ENCODE peak calls at places on chromosomes 3 and 15, in nine cellular contexts. Q, F, O, A, V, J, K, E and N are unnamed samples.

GRCh38 chr15:29570121-29570930 is 251.9 kb downstream of the TJP1 start:
- DNase-seq in J (no peak), O (no peak), Q (no peak), E (no peak), A (no peak), V (no peak), F (no peak), K (no peak), N (no peak)

GRCh38 chr15:75200765-75201608 is 695 bp upstream of the C15orf39 start:
- DNase-seq in K (peak), Q (no peak), O (peak), F (no peak), E (no peak), A (peak), V (no peak), J (peak), N (no peak)

GRCh38 chr3:181711325-181712135 is at the start of gene SOX2:
- DNase-seq in E (no peak), V (peak), O (peak), A (peak), K (no peak), J (no peak), F (no peak), Q (no peak), N (peak)

GRCh38 chr15:27587810-27588209 is 511.3 kb downstream of the OCA2 start:
- DNase-seq in V (no peak), E (no peak), Q (no peak), K (no peak), J (no peak), F (no peak), A (no peak), O (no peak), N (no peak)

GRCh38 chr3:11145888-11146287 is 8.4 kb upstream of the HRH1 start:
- DNase-seq in J (no peak), O (no peak), F (no peak), Q (no peak), A (no peak), E (no peak), K (no peak), V (no peak), N (no peak)

GRCh38 chr15:91711384-91712082 is 142.0 kb upstream of the SLCO3A1 start:
- DNase-seq in V (no peak), A (no peak), E (no peak), J (no peak), Q (no peak), K (no peak), O (no peak), F (no peak), N (no peak)

GRCh38 chr15:66598095-66598815 is 32.5 kb upstream of the LCTL start:
- DNase-seq in Q (no peak), A (no peak), O (no peak), J (no peak), K (no peak), E (no peak), F (no peak), V (no peak), N (no peak)

GRCh38 chr15:88701561-88702095 is 62.8 kb downstream of the ISG20 start:
- DNase-seq in A (peak), V (no peak), F (no peak), K (no peak), Q (no peak), E (no peak), J (no peak), O (peak), N (no peak)

GRCh38 chr3:139935866-139936817 is 1.2 kb downstream of the CLSTN2 start:
- DNase-seq in E (peak), Q (no peak), F (no peak), V (peak), O (no peak), A (no peak), J (peak), K (peak), N (no peak)

GRCh38 chr15:51051776-51052175 is 42.9 kb downstream of the TNFAIP8L3 start:
- DNase-seq in Q (no peak), O (no peak), A (no peak), F (no peak), K (no peak), E (peak), J (no peak), V (no peak), N (no peak)

GRCh38 chr3:59127071-59127470 is 77.2 kb upstream of the CFAP20DC start:
- DNase-seq in E (no peak), K (no peak), Q (no peak), A (no peak), F (no peak), O (no peak), V (no peak), J (no peak), N (no peak)

GRCh38 chr15:42919308-42919707 is 1.3 kb downstream of the TTBK2 start:
- DNase-seq in A (peak), O (no peak), J (no peak), V (no peak), F (no peak), E (no peak), Q (no peak), K (no peak), N (no peak)

GRCh38 chr3:100001083-100001482 is 113.2 kb downstream of the FILIP1L start:
- DNase-seq in V (no peak), O (no peak), Q (no peak), K (no peak), E (no peak), A (no peak), J (no peak), F (no peak), N (no peak)

GRCh38 chr3:65371053-65371452 is 667.7 kb downstream of the MAGI1 start:
- DNase-seq in J (no peak), Q (no peak), V (no peak), A (no peak), F (no peak), E (no peak), K (no peak), O (no peak), N (no peak)

GRCh38 chr3:22960326-22960984 is 242.7 kb upstream of the UBE2E2 start:
- DNase-seq in Q (no peak), J (peak), O (no peak), F (no peak), E (no peak), K (no peak), A (peak), V (peak), N (no peak)

GRCh38 chr15:63075072-63075995 is 32.8 kb downstream of the TPM1 start:
- DNase-seq in A (no peak), V (no peak), J (peak), K (no peak), Q (no peak), O (no peak), E (no peak), F (no peak), N (no peak)

GRCh38 chr15:48381861-48382260 is 50.6 kb downstream of the DUT start:
- DNase-seq in V (no peak), K (no peak), F (no peak), A (no peak), E (no peak), Q (no peak), J (no peak), O (no peak), N (no peak)

GRCh38 chr15:68028137-68028771 is 25.9 kb upstream of the PIAS1 start:
- DNase-seq in K (no peak), V (no peak), A (no peak), J (no peak), F (no peak), O (no peak), E (no peak), Q (no peak), N (no peak)

GRCh38 chr15:96947296-96947695 is 616.8 kb downstream of the NR2F2 start:
- DNase-seq in K (no peak), A (no peak), V (no peak), E (no peak), J (no peak), Q (no peak), O (no peak), F (no peak), N (no peak)

GRCh38 chr3:169764164-169764452 is 752 bp downstream of the TERC start:
- DNase-seq in J (no peak), Q (no peak), E (no peak), A (no peak), K (no peak), O (no peak), F (no peak), V (no peak), N (no peak)

GRCh38 chr15:63491116-63491817 is 13.1 kb upstream of the USP3 start:
- DNase-seq in V (no peak), A (no peak), O (no peak), K (no peak), E (no peak), F (no peak), J (no peak), Q (no peak), N (no peak)

GRCh38 chr3:64971584-64971983 is 283.8 kb upstream of the ADAMTS9 start:
- DNase-seq in O (no peak), E (no peak), F (no peak), V (no peak), J (no peak), A (no peak), K (no peak), Q (no peak), N (no peak)

GRCh38 chr3:186742618-186743335 is 25.6 kb downstream of the KNG1 start:
- DNase-seq in V (no peak), F (no peak), E (no peak), K (no peak), O (no peak), J (no peak), Q (no peak), A (no peak), N (no peak)

GRCh38 chr3:129688310-129688895 is 81.9 kb upstream of the PLXND1 start:
- DNase-seq in O (no peak), Q (no peak), A (no peak), F (no peak), J (peak), E (peak), K (peak), V (peak), N (peak)

GRCh38 chr3:16824085-16824696 is 60.6 kb upstream of the PLCL2 start:
- DNase-seq in E (no peak), A (peak), K (no peak), F (peak), Q (no peak), J (no peak), O (no peak), V (no peak), N (no peak)

GRCh38 chr3:62378329-62378789 is 5.0 kb upstream of the FEZF2 start:
- DNase-seq in Q (no peak), F (no peak), J (no peak), E (no peak), K (no peak), A (no peak), V (no peak), O (no peak), N (no peak)

GRCh38 chr15:35038655-35039534 is 46.2 kb downstream of the NANOGP8 start:
- DNase-seq in A (no peak), O (no peak), V (no peak), F (no peak), E (no peak), K (no peak), Q (no peak), J (no peak), N (no peak)

GRCh38 chr15:80180986-80181385 is 28.2 kb downstream of the FAH start:
- DNase-seq in V (no peak), K (no peak), A (no peak), F (no peak), O (no peak), E (no peak), J (no peak), Q (no peak), N (no peak)

GRCh38 chr3:36595531-36595930 is 168.8 kb downstream of the DCLK3 start:
- DNase-seq in E (no peak), K (no peak), A (no peak), Q (no peak), J (no peak), O (no peak), F (no peak), V (no peak), N (no peak)

GRCh38 chr3:37132334-37132733 is 42.0 kb downstream of the LRRFIP2 start:
- DNase-seq in Q (no peak), V (no peak), O (no peak), A (no peak), K (no peak), E (no peak), J (no peak), F (no peak), N (no peak)

GRCh38 chr3:148789156-148789555 is 38.5 kb upstream of the CPB1 start:
- DNase-seq in O (no peak), J (no peak), F (no peak), A (no peak), V (no peak), Q (no peak), E (no peak), K (no peak), N (no peak)

GRCh38 chr3:38016847-38017444 is 12.5 kb downstream of the PLCD1 start:
- DNase-seq in A (no peak), O (no peak), J (no peak), Q (no peak), F (no peak), E (no peak), V (no peak), K (no peak), N (no peak)

GRCh38 chr3:64571982-64572381 is 115.8 kb downstream of the ADAMTS9 start:
- DNase-seq in V (no peak), F (no peak), Q (no peak), K (no peak), A (no peak), O (no peak), E (no peak), J (no peak), N (no peak)

DNA sequence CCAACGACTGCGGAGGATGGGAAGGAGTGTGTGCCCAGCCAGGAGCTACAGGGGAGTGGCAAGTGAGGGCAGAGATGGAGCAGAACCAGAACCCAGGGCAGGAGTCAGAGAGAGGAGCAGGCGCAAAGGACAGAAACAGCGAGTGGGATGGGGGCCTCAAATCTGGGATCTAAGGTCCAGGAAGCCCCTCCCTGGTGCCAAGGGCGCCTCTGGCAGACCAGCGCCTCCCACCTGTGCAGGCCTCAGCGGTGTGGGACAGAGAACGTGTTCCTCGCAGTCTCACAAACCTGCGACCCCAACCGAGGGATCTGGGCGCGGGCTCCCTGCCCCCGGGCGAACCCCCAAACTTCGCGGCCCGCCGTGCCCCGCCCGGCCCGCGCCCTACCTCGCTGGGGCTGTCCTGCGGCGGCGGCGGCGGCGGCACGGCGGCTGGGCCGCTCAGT is 292 bp downstream of the PCBP4 start:
- DNase-seq in F (no peak), V (no peak), A (no peak), J (no peak), E (no peak), O (no peak), K (no peak), Q (no peak), N (no peak)
- H3K27ac ChIP-seq in F (peak), V (peak), A (no peak), J (peak), E (peak), O (peak), K (peak), Q (peak), N (peak)

GRCh38 chr3:5021571-5022092 is 42.4 kb downstream of the BHLHE40 start:
- DNase-seq in O (no peak), V (no peak), A (no peak), Q (no peak), F (no peak), J (no peak), E (no peak), K (no peak), N (no peak)
- H3K27ac ChIP-seq in O (no peak), V (no peak), A (no peak), Q (peak), F (no peak), J (no peak), E (peak), K (no peak), N (no peak)

DNA sequence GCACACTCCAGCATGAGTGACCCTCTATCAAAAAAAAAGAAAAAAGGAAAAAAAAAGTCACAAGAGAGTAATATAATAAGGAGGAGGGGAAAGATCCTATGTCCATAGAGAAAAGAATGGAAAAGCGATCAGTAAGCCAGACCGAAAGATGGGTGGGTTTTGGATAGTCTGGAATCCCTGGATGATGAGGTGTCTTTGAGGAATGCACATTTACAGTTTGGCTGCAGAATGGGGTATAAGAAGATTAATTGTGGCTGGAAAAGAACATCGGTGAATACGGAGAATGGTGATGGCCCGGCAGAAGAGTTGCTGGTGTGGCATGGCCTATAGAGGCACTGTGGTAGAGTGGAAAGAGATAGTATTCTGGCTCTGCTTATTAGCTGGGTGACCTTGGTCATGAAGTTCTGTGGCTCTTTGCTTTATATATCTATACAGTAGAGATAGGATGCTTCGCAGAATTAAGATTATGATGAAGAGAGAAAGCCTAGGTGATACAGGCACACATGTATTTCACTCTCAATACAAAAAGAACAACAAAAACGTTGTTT is 187.9 kb downstream of the AKAP13 start:
- DNase-seq in E (no peak), Q (no peak), A (no peak), F (no peak), K (no peak), J (no peak), O (no peak), V (no peak), N (no peak)
- H3K27ac ChIP-seq in E (no peak), Q (no peak), A (no peak), F (no peak), K (no peak), J (no peak), O (no peak), V (no peak), N (no peak)

GRCh38 chr3:141454055-141454454 is 32.8 kb upstream of the RASA2 start:
- DNase-seq in K (no peak), A (no peak), O (no peak), E (no peak), Q (no peak), J (no peak), F (no peak), V (no peak), N (no peak)
- H3K27ac ChIP-seq in K (no peak), A (no peak), O (no peak), E (no peak), Q (no peak), J (no peak), F (no peak), V (no peak), N (no peak)

GRCh38 chr3:126528800-126529541 is 5.0 kb downstream of the CHST13 start:
- DNase-seq in Q (no peak), O (no peak), V (no peak), K (no peak), A (no peak), E (peak), J (no peak), F (no peak), N (no peak)
- H3K27ac ChIP-seq in Q (no peak), O (no peak), V (no peak), K (no peak), A (no peak), E (no peak), J (no peak), F (no peak), N (no peak)

DNA sequence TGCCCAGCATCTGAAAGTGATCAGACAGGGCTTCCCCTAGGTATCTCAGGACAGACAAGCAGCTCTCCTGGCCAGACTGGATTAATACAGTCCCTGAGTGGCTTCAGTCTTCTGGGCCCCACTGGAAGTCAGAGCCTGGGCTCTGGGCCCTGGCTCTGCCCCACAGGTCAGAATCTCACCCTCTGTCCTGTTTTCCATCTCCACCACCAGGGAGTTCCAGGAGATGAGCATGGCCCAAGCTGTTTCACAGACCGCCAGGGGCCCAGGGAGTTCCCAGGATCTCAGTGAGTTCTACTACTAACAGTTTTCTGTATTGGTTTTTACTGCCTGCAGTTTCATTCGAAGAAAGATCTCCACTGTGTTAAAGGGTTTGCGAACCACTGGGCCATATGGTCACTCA is 131.5 kb downstream of the MEX3B start:
- DNase-seq in V (no peak), A (no peak), F (no peak), O (no peak), E (no peak), Q (no peak), K (no peak), J (no peak), N (no peak)
- H3K27ac ChIP-seq in V (no peak), A (no peak), F (no peak), O (no peak), E (peak), Q (no peak), K (peak), J (no peak), N (no peak)

DNA sequence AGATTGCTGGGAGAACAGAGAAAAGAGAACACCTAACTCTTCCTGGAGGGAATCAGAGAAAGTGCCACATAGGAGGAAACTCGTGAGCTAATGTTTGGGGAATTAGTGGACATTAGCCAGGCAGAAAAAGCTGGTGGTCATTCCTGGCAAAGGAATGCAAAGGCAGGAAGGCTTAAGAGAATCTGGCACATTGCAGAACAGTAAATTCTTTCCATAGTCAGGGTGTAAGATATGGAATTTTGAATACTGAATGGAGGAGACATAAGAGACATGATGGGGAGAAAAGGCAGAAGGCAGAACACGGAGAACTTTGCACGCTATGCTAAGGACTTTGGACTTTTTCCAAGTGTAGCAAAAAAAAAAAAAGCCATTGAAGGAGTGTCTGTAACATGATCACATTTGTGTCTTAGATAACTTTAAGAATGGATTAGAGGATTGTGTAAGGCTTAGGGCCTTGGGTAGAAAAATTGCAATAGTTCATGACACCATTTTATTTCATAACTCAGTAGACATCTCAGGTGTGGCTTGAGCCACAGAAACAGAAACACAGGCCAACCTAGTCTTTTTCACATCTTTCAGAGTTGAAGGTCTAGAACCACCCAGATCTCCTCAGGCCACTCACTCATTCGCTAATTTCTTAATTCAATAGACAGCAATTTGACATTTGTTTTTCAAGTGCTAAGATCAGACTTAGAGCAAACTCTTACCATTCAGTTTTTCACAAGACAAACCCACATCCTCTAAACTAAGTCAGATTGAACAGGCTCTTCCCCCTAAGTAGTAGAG is 31.2 kb upstream of the CCDC80 start:
- DNase-seq in A (peak), O (no peak), E (no peak), Q (no peak), K (no peak), J (no peak), F (peak), V (no peak), N (no peak)
- H3K27ac ChIP-seq in A (peak), O (no peak), E (no peak), Q (no peak), K (no peak), J (no peak), F (peak), V (no peak), N (no peak)

DNA sequence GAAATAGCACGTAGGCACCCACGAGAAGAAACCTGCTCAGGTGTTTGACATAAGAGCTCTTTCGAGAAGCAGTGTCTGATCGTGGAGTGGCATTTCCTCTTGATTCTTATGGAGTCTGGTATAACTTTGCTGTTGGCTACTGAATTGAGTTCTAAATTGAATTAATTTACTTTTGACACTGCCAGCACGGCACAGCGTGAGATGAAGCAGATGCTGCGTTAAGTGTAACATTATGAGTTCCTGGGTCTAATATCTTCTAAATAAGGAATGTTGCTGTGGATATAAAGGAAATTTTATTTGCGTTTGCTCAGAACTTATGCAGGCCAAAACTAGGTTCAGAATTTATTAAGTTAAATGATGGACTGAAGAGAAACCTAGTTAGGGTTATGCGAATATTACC is 919.9 kb downstream of the TUSC7 start:
- DNase-seq in V (no peak), K (no peak), E (no peak), J (no peak), O (no peak), Q (no peak), A (no peak), F (no peak), N (no peak)
- H3K27ac ChIP-seq in V (no peak), K (no peak), E (no peak), J (no peak), O (no peak), Q (no peak), A (no peak), F (no peak), N (no peak)